ENCODE peak calls at places on chromosomes 6 and 20, in five cellular contexts. X, J, L, Q and R are unnamed samples.

GRCh38 chr6:132812255-132812732 is 2.1 kb upstream of the RPS12 start:
- DNase-seq in J (no peak), Q (no peak), L (no peak), X (peak; percentile 32), R (no peak)

GRCh38 chr20:38426006-38426405 is 9.1 kb downstream of the SNHG17 start:
- DNase-seq in J (no peak), X (peak; percentile 87), Q (no peak), L (no peak), R (no peak)

GRCh38 chr20:64041781-64042771 is 6.1 kb downstream of the C20orf204 start:
- DNase-seq in Q (no peak), L (no peak), X (no peak), J (no peak), R (no peak)

GRCh38 chr6:75301088-75301487 is 16.5 kb upstream of the TMEM30A start:
- DNase-seq in X (no peak), J (no peak), L (no peak), Q (no peak), R (no peak)

GRCh38 chr6:147297663-147298313 is 93.6 kb downstream of the STXBP5 start:
- DNase-seq in Q (no peak), X (no peak), J (no peak), L (no peak), R (no peak)

GRCh38 chr6:65646494-65647035 is 60.5 kb downstream of the EYS start:
- DNase-seq in L (no peak), X (no peak), J (no peak), Q (no peak), R (no peak)

GRCh38 chr20:38193586-38194105 is 28.6 kb upstream of the TGM2 start:
- DNase-seq in X (no peak), L (no peak), J (no peak), Q (no peak), R (no peak)

GRCh38 chr6:2921520-2922115 is 18.5 kb upstream of the SERPINB9 start:
- DNase-seq in L (peak; percentile 23), J (no peak), Q (no peak), X (no peak), R (no peak)

GRCh38 chr20:60262967-60263603 is 304.9 kb downstream of the CDH26 start:
- DNase-seq in J (no peak), Q (peak; percentile 42), L (peak; percentile 45), X (no peak), R (no peak)

GRCh38 chr6:5041955-5042354 is 38.1 kb upstream of the RPP40 start:
- DNase-seq in X (no peak), Q (no peak), J (no peak), L (no peak), R (no peak)

GRCh38 chr6:152723398-152723797 is 25.7 kb downstream of the MYCT1 start:
- DNase-seq in Q (no peak), J (no peak), X (no peak), L (no peak), R (no peak)

GRCh38 chr20:61557603-61558002 is 305.5 kb downstream of the CDH4 start:
- DNase-seq in L (no peak), J (no peak), X (no peak), Q (no peak), R (no peak)

GRCh38 chr6:84772428-84773132 is 8.2 kb upstream of the TBX18 start:
- DNase-seq in J (no peak), L (no peak), Q (no peak), X (no peak), R (no peak)

GRCh38 chr20:10521068-10521834 is 86.1 kb downstream of the SLX4IP start:
- DNase-seq in Q (no peak), J (no peak), X (peak; percentile 84), L (no peak), R (no peak)

GRCh38 chr6:143767433-143767832 is 75.7 kb upstream of the LTV1 start:
- DNase-seq in X (no peak), Q (no peak), J (no peak), L (no peak), R (no peak)

GRCh38 chr6:161186173-161186769 is 87.6 kb downstream of the AGPAT4 start:
- DNase-seq in L (no peak), J (no peak), X (peak; percentile 92), Q (no peak), R (no peak)

GRCh38 chr6:44514085-44514484 is 126.6 kb downstream of the CDC5L start:
- DNase-seq in L (no peak), Q (no peak), X (no peak), J (no peak), R (no peak)

GRCh38 chr6:168773788-168774187 is 332.8 kb downstream of the SMOC2 start:
- DNase-seq in X (no peak), J (no peak), L (no peak), Q (no peak), R (no peak)

GRCh38 chr6:136607204-136607931 is 57.1 kb upstream of the MAP7 start:
- DNase-seq in L (no peak), Q (no peak), J (no peak), X (no peak), R (no peak)

GRCh38 chr6:99604161-99605073 is 2.2 kb upstream of the PRDM13 start:
- DNase-seq in Q (no peak), L (no peak), J (no peak), X (no peak), R (no peak)

GRCh38 chr6:150196942-150197745 is 54.3 kb downstream of the PPP1R14C start:
- DNase-seq in L (no peak), Q (no peak), J (no peak), X (no peak), R (no peak)

GRCh38 chr6:155117266-155117665 is 122.2 kb downstream of the TIAM2 start:
- DNase-seq in L (no peak), Q (no peak), X (peak; percentile 77), J (no peak), R (no peak)

GRCh38 chr6:116580198-116580597 is 8.9 kb downstream of the RWDD1 start:
- DNase-seq in J (no peak), Q (no peak), X (peak; percentile 49), L (no peak), R (no peak)

GRCh38 chr20:24838551-24839530 is 110.2 kb upstream of the CST7 start:
- DNase-seq in X (no peak), J (no peak), L (no peak), Q (no peak), R (no peak)

DNA sequence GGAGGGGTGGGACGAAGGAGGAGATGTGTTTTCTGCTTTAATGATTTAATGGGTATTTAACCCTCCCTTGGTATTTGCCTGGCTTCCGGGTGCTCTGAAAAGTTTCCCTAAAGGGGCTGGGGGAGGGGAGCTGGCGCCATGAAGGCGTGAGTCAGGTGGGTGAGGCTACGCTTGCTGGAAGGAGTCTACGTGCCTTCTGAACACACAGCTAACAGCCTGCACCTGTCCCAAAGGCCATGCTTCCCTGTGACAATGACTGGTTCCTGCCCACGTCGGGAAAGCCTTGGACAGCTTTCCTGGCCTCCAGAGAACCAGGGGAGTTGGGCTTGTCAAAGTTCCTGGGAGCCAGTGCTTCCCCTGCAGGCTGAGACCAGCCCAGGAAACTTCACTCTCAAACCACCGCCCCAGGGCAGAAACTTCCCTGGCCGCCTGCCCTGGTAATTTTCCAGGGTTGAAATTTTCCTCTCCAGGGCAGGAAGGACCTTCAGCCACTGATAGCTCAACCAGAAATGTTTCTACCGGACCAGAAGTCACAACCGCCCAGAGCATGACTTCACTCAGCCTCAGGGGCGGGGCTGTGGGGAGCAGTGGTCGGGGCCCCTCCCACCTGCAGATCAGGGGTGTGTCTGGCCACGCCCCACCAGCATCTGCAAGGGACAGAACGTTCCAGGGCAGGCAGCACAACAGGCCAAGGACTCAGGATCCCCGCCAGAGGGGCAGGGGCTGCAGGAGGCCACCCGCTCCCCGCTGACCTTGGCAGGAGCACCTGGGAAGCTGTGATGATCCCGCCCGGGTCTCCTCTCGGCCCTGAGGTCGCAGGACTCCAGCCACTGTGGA is 18.6 kb upstream of the SLCO4A1 start:
- DNase-seq in Q (peak; percentile 72), J (peak; percentile 94), X (peak; percentile 68), L (peak; percentile 94), R (no peak)
- H3K27ac ChIP-seq in Q (no peak overlapping the region), J (peak overlapping the region; percentile 98), X (peak overlapping the region; percentile 18), L (peak overlapping the region; percentile 98), R (peak overlapping the region; percentile 75)

GRCh38 chr20:35224536-35224935 is 2.0 kb upstream of the MMP24 start:
- DNase-seq in Q (no peak), X (no peak), L (no peak), J (no peak), R (no peak)

GRCh38 chr20:35226775-35227681 is 538 bp downstream of the MMP24 start:
- DNase-seq in Q (peak; percentile 5), X (peak; percentile 18), J (no peak), L (peak; percentile 31), R (peak; percentile 46)

GRCh38 chr20:35225319-35226125 is 968 bp upstream of the MMP24 start:
- DNase-seq in X (no peak), Q (no peak), L (no peak), J (no peak), R (no peak)

GRCh38 chr20:35223941-35224340 is 2.5 kb upstream of the MMP24 start:
- DNase-seq in Q (no peak), X (no peak), L (no peak), J (no peak), R (no peak)

GRCh38 chr20:35226126-35226774 is at the start of gene MMP24:
- DNase-seq in Q (no peak), L (no peak), J (no peak), X (no peak), R (no peak)
- H3K4me3 ChIP-seq in Q (no peak within 1 kb of the TSS), L (peak within 1 kb of the TSS; percentile 38), J (peak within 1 kb of the TSS; percentile 67), X (peak within 1 kb of the TSS; percentile 15), R (no peak within 1 kb of the TSS)

GRCh38 chr20:2093883-2094282 is 7.7 kb upstream of the STK35 start:
- DNase-seq in L (no peak), J (no peak), Q (no peak), X (no peak), R (no peak)

GRCh38 chr20:2089447-2089846 is 12.2 kb upstream of the STK35 start:
- DNase-seq in Q (no peak), L (no peak), X (no peak), J (no peak), R (no peak)

GRCh38 chr20:2088904-2089303 is 12.7 kb upstream of the STK35 start:
- DNase-seq in X (no peak), L (no peak), Q (no peak), J (no peak), R (no peak)

DNA sequence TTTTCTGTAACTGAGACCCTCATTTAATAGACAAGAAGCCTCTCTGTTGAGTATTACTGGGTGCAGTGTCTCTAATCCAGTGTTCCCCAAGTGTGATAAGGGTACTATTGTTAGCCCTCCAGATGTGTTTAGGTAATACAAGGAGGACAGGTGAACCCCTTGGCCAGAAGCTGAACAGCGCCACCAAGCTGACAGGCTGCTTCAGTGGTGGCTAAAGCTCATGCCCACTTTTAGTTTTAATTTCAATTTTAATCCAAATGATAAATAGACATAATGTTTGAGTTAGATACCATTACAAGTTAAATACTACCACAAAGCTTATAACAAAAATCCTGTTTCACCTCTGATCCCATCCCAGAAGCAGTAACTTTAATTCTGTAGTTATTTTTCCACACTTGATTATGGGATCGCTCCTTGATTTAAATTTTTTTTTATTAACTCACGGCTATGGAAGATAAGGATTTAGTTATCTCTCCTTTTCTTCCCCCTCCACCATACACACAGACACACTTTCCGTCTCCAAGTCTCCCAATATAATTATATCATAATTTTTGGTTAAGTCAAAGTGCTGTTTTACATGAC is 8.3 kb upstream of the STK35 start:
- DNase-seq in X (no peak), J (no peak), L (no peak), Q (no peak), R (no peak)
- H3K27ac ChIP-seq in X (no peak overlapping the region), J (no peak overlapping the region), L (no peak overlapping the region), Q (no peak overlapping the region), R (no peak overlapping the region)

DNA sequence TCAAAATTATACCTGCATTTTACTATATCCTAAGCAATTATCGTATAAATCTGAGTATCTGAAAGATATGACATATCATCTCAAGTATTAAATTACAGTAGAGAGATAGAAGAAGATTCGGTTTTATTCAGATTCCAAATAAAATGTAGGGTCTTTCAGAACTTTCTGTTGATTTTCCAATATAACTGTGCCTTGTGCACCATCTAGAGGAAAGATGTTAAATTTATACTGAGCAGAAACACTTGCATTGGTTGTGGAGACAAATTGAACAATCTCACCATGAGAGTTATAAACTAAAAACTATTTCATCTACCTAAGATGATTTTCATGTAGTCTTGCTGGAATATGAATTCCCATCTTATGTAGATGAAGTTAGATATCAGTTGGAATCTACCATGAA is 26.8 kb upstream of the HSF2 start:
- DNase-seq in X (no peak), J (no peak), L (no peak), Q (no peak), R (no peak)
- H3K4me3 ChIP-seq in X (no peak overlapping the region), J (no peak overlapping the region), L (no peak overlapping the region), Q (no peak overlapping the region), R (no peak overlapping the region)